ENCODE peak calls at places on chromosome 11, in four cellular contexts. Y is CD8-positive, alpha-beta T cell; X is heart left ventricle; R is keratinocyte. J is an unnamed sample. For H3K27me3, the result is how much of the 10 kb centered on the place peaks cover.

GRCh38 chr11:119651802-119652584 is 77.0 kb downstream of the NECTIN1 start:
- DNase-seq in Y (no peak), X (no peak), R (no peak), J (no peak)

GRCh38 chr11:76656087-76656531 is 14.4 kb downstream of the LRRC32 start:
- DNase-seq in Y (no peak), X (peak), R (no peak), J (no peak)

GRCh38 chr11:6433998-6434650 is 6.7 kb downstream of the HPX start:
- DNase-seq in Y (no peak), X (no peak), R (no peak), J (no peak)

GRCh38 chr11:3105791-3106735 is 48.8 kb upstream of the CARS1 start:
- DNase-seq in Y (no peak), X (no peak), R (no peak), J (no peak)

GRCh38 chr11:11584446-11584810 is 37.4 kb downstream of the GALNT18 start:
- DNase-seq in Y (no peak), X (no peak), R (peak), J (peak)

GRCh38 chr11:8699903-8700302 is 17.3 kb downstream of the RPL27A start:
- DNase-seq in Y (no peak), X (no peak), R (no peak), J (no peak)

GRCh38 chr11:57303990-57304579 is 20.7 kb downstream of the TNKS1BP1 start:
- DNase-seq in Y (no peak), X (no peak), R (no peak), J (no peak)

GRCh38 chr11:110710520-110711381 is 1.5 kb downstream of the ARHGAP20 start:
- DNase-seq in Y (no peak), X (peak), R (no peak), J (no peak)

GRCh38 chr11:74055938-74056337 is 47.1 kb upstream of the UCP3 start:
- DNase-seq in Y (no peak), X (no peak), R (no peak), J (peak)

GRCh38 chr11:80443177-80443576 is 1002.3 kb upstream of the TENM4 start:
- DNase-seq in Y (no peak), X (no peak), R (no peak), J (no peak)

GRCh38 chr11:1967641-1968225 is 20.6 kb downstream of the MRPL23 start:
- DNase-seq in Y (no peak), X (peak), R (no peak), J (no peak)

GRCh38 chr11:92675303-92675702 is 294.1 kb upstream of the MTNR1B start:
- DNase-seq in Y (no peak), X (no peak), R (no peak), J (no peak)

GRCh38 chr11:60631939-60632338 is 67.5 kb upstream of the MS4A8 start:
- DNase-seq in Y (no peak), X (no peak), R (no peak), J (no peak)

GRCh38 chr11:103541186-103541795 is 432.1 kb downstream of the DYNC2H1 start:
- DNase-seq in Y (no peak), X (no peak), R (peak), J (no peak)

GRCh38 chr11:3218483-3219280 is at the start of gene MRGPRG:
- DNase-seq in Y (no peak), X (peak), R (no peak), J (no peak)

GRCh38 chr11:47908198-47908597 is 60.0 kb upstream of the NUP160 start:
- DNase-seq in Y (no peak), X (no peak), R (no peak), J (no peak)

GRCh38 chr11:128323381-128323780 is 264.0 kb downstream of the ETS1 start:
- DNase-seq in Y (peak), X (no peak), R (no peak), J (no peak)

GRCh38 chr11:114439229-114440120 is at the start of gene REXO2:
- DNase-seq in Y (peak), X (peak), R (peak), J (peak)

GRCh38 chr11:114440971-114441810 is 1.9 kb downstream of the REXO2 start:
- DNase-seq in Y (no peak), X (no peak), R (no peak), J (no peak)

GRCh38 chr11:114442559-114442958 is 3.3 kb downstream of the REXO2 start:
- DNase-seq in Y (no peak), X (no peak), R (no peak), J (no peak)

GRCh38 chr11:114440121-114440860 is 1.0 kb downstream of the REXO2 start:
- DNase-seq in Y (no peak), X (no peak), R (no peak), J (no peak)

DNA sequence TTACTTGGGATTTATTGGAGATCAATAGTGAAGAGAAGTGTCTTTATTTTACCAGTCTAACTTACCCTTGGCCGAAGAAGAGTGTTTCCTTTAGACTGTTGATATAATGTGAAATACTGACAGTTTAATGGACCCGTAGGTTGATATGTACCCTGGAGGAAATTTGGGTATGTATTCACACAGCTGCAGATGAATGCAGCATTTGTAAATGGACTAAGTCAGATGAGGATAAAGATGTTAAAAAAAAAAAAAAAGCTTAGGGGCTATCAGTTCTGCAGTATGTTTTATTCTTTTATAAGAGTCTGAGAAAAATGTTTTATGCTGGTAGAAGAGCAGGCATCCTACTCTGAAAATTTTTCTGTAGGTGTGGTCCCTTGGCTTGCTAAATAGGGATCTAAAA is 2.7 kb downstream of the REXO2 start:
- DNase-seq in Y (no peak), X (no peak), R (no peak), J (no peak)
- TF ChIP-seq CTCF in Y (no peak), X (no peak), R (no peak), J (no peak)

DNA sequence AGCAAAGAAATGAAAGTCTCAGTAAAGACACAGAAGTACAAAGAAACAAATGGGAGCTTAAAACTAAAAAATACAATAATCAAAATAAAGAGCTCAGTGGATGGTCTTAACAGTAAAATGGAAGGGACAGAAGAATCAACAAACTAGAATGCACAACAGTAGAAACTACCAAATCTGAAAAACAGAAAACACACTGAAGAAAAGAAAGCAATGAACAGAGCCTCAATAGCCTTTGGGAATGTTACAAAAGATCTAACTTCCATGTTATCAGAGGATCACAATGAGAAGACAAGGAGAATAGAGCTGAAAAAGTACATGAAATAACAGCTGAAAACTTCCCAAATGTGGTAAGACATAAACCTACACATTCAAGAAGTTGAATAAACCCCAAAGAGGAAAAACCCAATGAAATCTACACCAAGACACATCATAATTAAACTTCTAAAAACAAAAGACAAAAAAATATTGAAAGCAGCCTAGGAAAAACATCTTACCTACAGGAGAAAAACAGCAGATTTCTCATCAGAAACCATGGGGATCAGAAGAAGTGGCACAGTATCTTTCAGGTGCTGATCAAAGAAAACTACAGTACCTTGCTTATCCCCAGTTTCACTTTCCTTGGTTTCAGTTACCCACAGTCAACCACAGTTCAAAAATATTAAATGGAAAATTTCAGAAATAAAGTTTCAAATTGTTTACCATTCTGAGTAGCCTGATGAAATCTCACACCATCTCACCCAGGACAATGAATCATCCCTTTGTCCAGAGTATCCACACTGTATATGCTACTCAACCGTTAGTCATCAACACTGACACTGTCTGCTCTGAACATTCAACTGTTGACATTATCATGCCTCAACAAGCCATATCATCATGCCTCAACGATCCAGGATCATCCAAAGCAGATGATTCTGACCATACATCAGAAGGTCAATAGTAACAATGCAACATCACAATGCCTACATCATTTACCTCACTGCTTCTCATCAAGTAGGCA is 22.2 kb downstream of the RRAS2 start:
- DNase-seq in Y (no peak), X (no peak), R (peak), J (peak)
- H3K4me3 ChIP-seq in Y (no peak), X (no peak), R (peak), J (no peak)

GRCh38 chr11:20000022-20000392 is 160.3 kb downstream of the DBX1 start:
- DNase-seq in Y (no peak), X (no peak), R (no peak), J (no peak)
- H3K27me3 ChIP-seq in Y (under half), X (under half), R (under half), J (under half)

GRCh38 chr11:116589402-116589801 is 183.4 kb downstream of the BUD13 start:
- DNase-seq in Y (no peak), X (no peak), R (no peak), J (no peak)
- TF ChIP-seq CTCF in Y (no peak), X (no peak), R (no peak), J (no peak)

GRCh38 chr11:83064011-83064410 is 7.7 kb downstream of the RAB30 start:
- DNase-seq in Y (no peak), X (no peak), R (no peak), J (no peak)

GRCh38 chr11:83061883-83062282 is 9.8 kb downstream of the RAB30 start:
- DNase-seq in Y (no peak), X (no peak), R (no peak), J (no peak)

GRCh38 chr11:83057721-83058120 is 14.0 kb downstream of the RAB30 start:
- DNase-seq in Y (no peak), X (no peak), R (no peak), J (no peak)

GRCh38 chr11:83063073-83063754 is 8.5 kb downstream of the RAB30 start:
- DNase-seq in Y (no peak), X (no peak), R (no peak), J (no peak)

GRCh38 chr11:83060965-83061364 is 10.7 kb downstream of the RAB30 start:
- DNase-seq in Y (no peak), X (no peak), R (no peak), J (no peak)
- H3K4me3 ChIP-seq in Y (no peak), X (no peak), R (no peak), J (no peak)

GRCh38 chr11:69884286-69884685 is 65.1 kb upstream of the FGF3 start:
- DNase-seq in Y (no peak), X (no peak), R (no peak), J (no peak)
- H3K27me3 ChIP-seq in Y (under half), X (under half), R (under half), J (under half)